ENCODE peak calls at places on chromosomes 5 and 9, in four cellular contexts. One of them, this sample, is unnamed.

GRCh38 chr9:122807271-122807900 is 7.5 kb downstream of the OR1K1 start:
- DNase-seq in osteocyte: no peak
- DNase-seq in HFFc6: no peak
- DNase-seq in endothelial cell: no peak
- DNase-seq in this sample: no peak

GRCh38 chr9:120099064-120099463 is 480.9 kb downstream of the CDK5RAP2 start:
- DNase-seq in osteocyte: no peak
- DNase-seq in HFFc6: no peak
- DNase-seq in endothelial cell: no peak
- DNase-seq in this sample: no peak

GRCh38 chr5:146818790-146819189 is 59.8 kb downstream of the PPP2R2B start:
- DNase-seq in osteocyte: no peak
- DNase-seq in HFFc6: no peak
- DNase-seq in endothelial cell: no peak
- DNase-seq in this sample: no peak

GRCh38 chr5:116439891-116440290 is 134.7 kb downstream of the SEMA6A start:
- DNase-seq in osteocyte: no peak
- DNase-seq in HFFc6: no peak
- DNase-seq in endothelial cell: no peak
- DNase-seq in this sample: no peak

GRCh38 chr5:136275601-136276000 is 82.6 kb upstream of the SMIM32 start:
- DNase-seq in osteocyte: no peak
- DNase-seq in HFFc6: no peak
- DNase-seq in endothelial cell: no peak
- DNase-seq in this sample: no peak

GRCh38 chr5:77995793-77996409 is 219.8 kb upstream of the TBCA start:
- DNase-seq in osteocyte: no peak
- DNase-seq in HFFc6: no peak
- DNase-seq in endothelial cell: no peak
- DNase-seq in this sample: no peak

GRCh38 chr9:94952553-94953373 is 226.3 kb downstream of the AOPEP start:
- DNase-seq in osteocyte: no peak
- DNase-seq in HFFc6: no peak
- DNase-seq in endothelial cell: peak
- DNase-seq in this sample: no peak

GRCh38 chr9:123584202-123585176 is 228.5 kb downstream of the CRB2 start:
- DNase-seq in osteocyte: peak
- DNase-seq in HFFc6: no peak
- DNase-seq in endothelial cell: no peak
- DNase-seq in this sample: no peak

GRCh38 chr5:134620634-134621033 is 12.0 kb downstream of the SAR1B start:
- DNase-seq in osteocyte: peak
- DNase-seq in HFFc6: no peak
- DNase-seq in endothelial cell: no peak
- DNase-seq in this sample: peak

GRCh38 chr5:135859656-135860055 is 25.2 kb downstream of the SLC25A48 start:
- DNase-seq in osteocyte: no peak
- DNase-seq in HFFc6: no peak
- DNase-seq in endothelial cell: no peak
- DNase-seq in this sample: no peak

GRCh38 chr5:176535101-176535654 is 2.0 kb downstream of the RNF44 start:
- DNase-seq in osteocyte: no peak
- DNase-seq in HFFc6: no peak
- DNase-seq in endothelial cell: no peak
- DNase-seq in this sample: no peak

GRCh38 chr9:4718911-4719310 is 22.1 kb downstream of the AK3 start:
- DNase-seq in osteocyte: no peak
- DNase-seq in HFFc6: no peak
- DNase-seq in endothelial cell: no peak
- DNase-seq in this sample: no peak

GRCh38 chr5:113242481-113243348 is 192.1 kb downstream of the TSSK1B start:
- DNase-seq in osteocyte: no peak
- DNase-seq in HFFc6: no peak
- DNase-seq in endothelial cell: no peak
- DNase-seq in this sample: no peak

GRCh38 chr5:138932171-138932810 is 57.2 kb upstream of the LRRTM2 start:
- DNase-seq in osteocyte: no peak
- DNase-seq in HFFc6: no peak
- DNase-seq in endothelial cell: no peak
- DNase-seq in this sample: no peak

GRCh38 chr5:40746703-40747102 is 9.1 kb downstream of the TTC33 start:
- DNase-seq in osteocyte: no peak
- DNase-seq in HFFc6: no peak
- DNase-seq in endothelial cell: no peak
- DNase-seq in this sample: no peak

GRCh38 chr5:111129938-111130337 is 37.8 kb downstream of the WDR36 start:
- DNase-seq in osteocyte: no peak
- DNase-seq in HFFc6: peak
- DNase-seq in endothelial cell: no peak
- DNase-seq in this sample: no peak

GRCh38 chr5:127586371-127586770 is 62.5 kb upstream of the CTXN3 start:
- DNase-seq in osteocyte: no peak
- DNase-seq in HFFc6: no peak
- DNase-seq in endothelial cell: no peak
- DNase-seq in this sample: no peak

GRCh38 chr9:124078641-124079040 is 67.1 kb downstream of the LHX2 start:
- DNase-seq in osteocyte: no peak
- DNase-seq in HFFc6: peak
- DNase-seq in endothelial cell: no peak
- DNase-seq in this sample: no peak

GRCh38 chr9:16726023-16726422 is 144.4 kb downstream of the BNC2 start:
- DNase-seq in osteocyte: no peak
- DNase-seq in HFFc6: peak
- DNase-seq in endothelial cell: no peak
- DNase-seq in this sample: no peak
- TF ChIP-seq CTCF in osteocyte: peak
- TF ChIP-seq CTCF in HFFc6: peak
- TF ChIP-seq CTCF in endothelial cell: no peak
- TF ChIP-seq CTCF in this sample: peak

GRCh38 chr5:125412051-125412560 is 665.7 kb upstream of the ZNF608 start:
- DNase-seq in osteocyte: no peak
- DNase-seq in HFFc6: peak
- DNase-seq in endothelial cell: no peak
- DNase-seq in this sample: no peak
- TF ChIP-seq CTCF in osteocyte: no peak
- TF ChIP-seq CTCF in HFFc6: no peak
- TF ChIP-seq CTCF in endothelial cell: no peak
- TF ChIP-seq CTCF in this sample: no peak

DNA sequence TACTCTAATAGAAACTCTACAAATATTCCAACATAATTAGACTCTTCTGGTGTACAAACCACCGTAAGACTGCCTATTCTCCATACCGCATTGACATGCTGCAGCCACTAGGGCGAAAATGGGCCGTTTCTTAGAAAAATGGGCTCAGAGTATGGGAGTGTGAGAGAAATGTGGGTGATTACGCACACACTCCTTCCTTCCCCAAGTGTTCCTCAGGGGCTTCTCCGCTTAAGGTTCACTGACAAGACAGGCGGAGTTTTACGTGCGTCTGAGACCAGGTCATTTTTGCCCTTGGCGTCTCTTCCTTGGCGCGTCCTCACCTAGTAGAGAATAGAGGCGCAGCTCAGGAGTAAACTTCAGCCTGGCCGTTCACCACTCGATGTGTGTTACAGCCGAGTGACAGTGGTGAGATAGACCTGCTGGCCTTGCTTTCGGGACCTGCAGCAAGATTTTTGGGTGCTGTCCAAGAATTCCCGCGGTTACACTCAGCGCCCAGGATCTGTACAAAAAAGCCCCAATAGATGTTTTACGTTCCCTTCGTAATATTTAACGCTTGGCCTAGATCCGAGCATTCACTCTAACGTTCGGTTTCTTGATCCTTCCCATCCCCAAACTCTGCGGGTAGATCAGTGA is 1.8 kb upstream of the NTRK2 start:
- DNase-seq in osteocyte: no peak
- DNase-seq in HFFc6: no peak
- DNase-seq in endothelial cell: peak
- DNase-seq in this sample: no peak
- TF ChIP-seq CTCF in osteocyte: peak
- TF ChIP-seq CTCF in HFFc6: peak
- TF ChIP-seq CTCF in endothelial cell: peak
- TF ChIP-seq CTCF in this sample: peak

GRCh38 chr9:106557996-106558667 is 304.8 kb upstream of the ZNF462 start:
- DNase-seq in osteocyte: no peak
- DNase-seq in HFFc6: no peak
- DNase-seq in endothelial cell: no peak
- DNase-seq in this sample: no peak

DNA sequence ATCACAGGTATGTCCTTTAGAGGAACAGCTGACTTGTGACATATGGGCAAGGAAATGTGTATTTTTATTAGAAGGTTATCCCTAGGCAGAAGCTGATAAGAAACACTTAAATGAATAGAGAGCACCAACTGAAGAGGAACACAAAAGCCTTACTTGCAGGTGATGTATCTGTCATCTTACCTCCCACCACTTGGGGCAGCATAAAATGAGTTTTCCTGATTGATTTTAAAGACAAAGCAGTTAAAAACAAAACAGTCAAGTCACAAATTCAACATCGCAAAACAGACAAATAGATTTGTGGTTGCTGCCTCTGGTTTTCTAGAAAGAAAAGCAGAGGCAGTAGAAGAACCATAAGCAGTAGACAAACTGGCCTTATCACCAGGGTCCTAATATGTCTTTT is 302.4 kb upstream of the ZNF462 start:
- DNase-seq in osteocyte: no peak
- DNase-seq in HFFc6: no peak
- DNase-seq in endothelial cell: no peak
- DNase-seq in this sample: no peak
- TF ChIP-seq CTCF in osteocyte: peak
- TF ChIP-seq CTCF in HFFc6: peak
- TF ChIP-seq CTCF in endothelial cell: peak
- TF ChIP-seq CTCF in this sample: peak

GRCh38 chr9:34375901-34376595 is 650 bp downstream of the MYORG start:
- DNase-seq in osteocyte: no peak
- DNase-seq in HFFc6: no peak
- DNase-seq in endothelial cell: peak
- DNase-seq in this sample: peak

GRCh38 chr9:34374339-34374738 is 2.4 kb downstream of the MYORG start:
- DNase-seq in osteocyte: no peak
- DNase-seq in HFFc6: no peak
- DNase-seq in endothelial cell: no peak
- DNase-seq in this sample: no peak

GRCh38 chr9:34376596-34377401 is at the start of gene MYORG:
- DNase-seq in osteocyte: peak
- DNase-seq in HFFc6: peak
- DNase-seq in endothelial cell: peak
- DNase-seq in this sample: peak

GRCh38 chr9:34373749-34374148 is 2.9 kb downstream of the MYORG start:
- DNase-seq in osteocyte: peak
- DNase-seq in HFFc6: no peak
- DNase-seq in endothelial cell: no peak
- DNase-seq in this sample: no peak

DNA sequence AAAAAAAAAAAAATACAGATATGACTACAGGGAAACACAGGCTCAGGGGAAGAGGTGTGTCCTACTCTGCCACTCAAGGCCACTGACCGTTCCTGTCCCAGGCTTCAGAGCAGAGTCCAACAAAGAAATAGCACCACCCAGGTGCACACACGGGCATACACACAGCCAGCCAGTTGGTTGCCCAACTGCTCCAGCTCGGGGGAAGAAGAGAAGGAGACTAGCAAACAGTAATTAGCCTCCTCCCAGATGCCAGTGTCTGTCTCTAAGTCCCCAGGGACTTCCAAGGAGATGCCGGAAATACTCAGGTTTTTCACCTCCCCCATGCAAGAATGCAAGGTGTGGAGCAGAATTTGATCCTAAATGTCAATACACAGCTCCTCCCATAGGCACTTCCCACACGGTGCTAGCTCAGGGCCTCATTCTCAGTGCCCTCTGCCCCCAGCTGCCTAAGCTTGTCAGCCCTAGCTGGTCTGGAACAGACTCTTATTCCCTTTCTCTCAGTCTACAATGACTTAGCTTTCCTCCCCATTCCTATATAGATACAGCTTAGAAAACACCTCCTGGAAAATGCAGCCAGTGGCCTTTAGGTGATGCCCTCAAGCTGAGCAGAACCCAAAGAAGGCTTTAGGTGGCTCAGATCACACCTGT is 1.7 kb downstream of the MYORG start:
- DNase-seq in osteocyte: no peak
- DNase-seq in HFFc6: no peak
- DNase-seq in endothelial cell: no peak
- DNase-seq in this sample: no peak
- TF ChIP-seq CTCF in osteocyte: no peak
- TF ChIP-seq CTCF in HFFc6: no peak
- TF ChIP-seq CTCF in endothelial cell: no peak
- TF ChIP-seq CTCF in this sample: no peak

GRCh38 chr5:11619339-11620028 is 284.8 kb downstream of the CTNND2 start:
- DNase-seq in osteocyte: no peak
- DNase-seq in HFFc6: no peak
- DNase-seq in endothelial cell: no peak
- DNase-seq in this sample: no peak
- TF ChIP-seq CTCF in osteocyte: peak
- TF ChIP-seq CTCF in HFFc6: no peak
- TF ChIP-seq CTCF in endothelial cell: no peak
- TF ChIP-seq CTCF in this sample: peak

This sample was measured in type B pancreatic cell.